ENCODE peak calls at places on chromosome 20, in ten cellular contexts. M is heart right ventricle; S is nucleus accumbens; D is KG1; O is A673; W is stimulated activated CD4-positive, alpha-beta T cell treated with anti-CD3 and anti-CD28 coated beads, TNF-alpha, amount 100 ng/mL, for 24 hours; N is hypothalamus; B is fibroblast of the conjunctiva; E is posterior cingulate gyrus; J is AG09309. K is an unnamed sample.

GRCh38 chr20:35404614-35405259 is 7.0 kb downstream of the UQCC1 start:
- DNase-seq in M (no peak), S (no peak), D (no peak), O (no peak), W (no peak), N (no peak), B (no peak), E (no peak), J (no peak), K (no peak)

GRCh38 chr20:47574616-47575401 is 73.1 kb downstream of the NCOA3 start:
- DNase-seq in M (no peak), S (no peak), D (no peak), O (peak), W (no peak), N (no peak), B (no peak), E (no peak), J (no peak), K (no peak)

GRCh38 chr20:53074811-53075314 is 102.7 kb downstream of the TSHZ2 start:
- DNase-seq in M (no peak), S (no peak), D (no peak), O (no peak), W (no peak), N (no peak), B (no peak), E (no peak), J (no peak), K (no peak)

GRCh38 chr20:17873410-17874270 is 95.0 kb downstream of the SNX5 start:
- DNase-seq in M (peak), S (no peak), D (no peak), O (peak), W (no peak), N (no peak), B (peak), E (no peak), J (peak), K (no peak)

GRCh38 chr20:32585011-32585518 is at the start of gene NOL4L:
- DNase-seq in M (no peak), S (no peak), D (no peak), O (peak), W (no peak), N (no peak), B (no peak), E (peak), J (no peak), K (peak)

GRCh38 chr20:24578605-24579004 is 109.2 kb downstream of the SYNDIG1 start:
- DNase-seq in M (no peak), S (no peak), D (no peak), O (no peak), W (no peak), N (no peak), B (no peak), E (no peak), J (no peak), K (no peak)

GRCh38 chr20:62702886-62703852 is 5.5 kb upstream of the NTSR1 start:
- DNase-seq in M (no peak), S (no peak), D (peak), O (peak), W (no peak), N (no peak), B (peak), E (no peak), J (peak), K (no peak)

GRCh38 chr20:11553603-11554002 is 364.1 kb upstream of the BTBD3 start:
- DNase-seq in M (no peak), S (no peak), D (peak), O (peak), W (no peak), N (no peak), B (no peak), E (no peak), J (no peak), K (no peak)

GRCh38 chr20:35226775-35227681 is 538 bp downstream of the MMP24 start:
- DNase-seq in M (peak), S (no peak), D (no peak), O (peak), W (peak), N (no peak), B (no peak), E (peak), J (no peak), K (peak)

GRCh38 chr20:24732599-24732998 is 216.5 kb upstream of the CST7 start:
- DNase-seq in M (no peak), S (no peak), D (no peak), O (no peak), W (no peak), N (no peak), B (no peak), E (no peak), J (no peak), K (no peak)

GRCh38 chr20:39328347-39328746 is 366.2 kb downstream of the DHX35 start:
- DNase-seq in M (no peak), S (no peak), D (no peak), O (peak), W (no peak), N (no peak), B (no peak), E (no peak), J (no peak), K (no peak)

GRCh38 chr20:53876956-53877355 is 193.4 kb downstream of the BCAS1 start:
- DNase-seq in M (no peak), S (no peak), D (no peak), O (no peak), W (no peak), N (no peak), B (no peak), E (peak), J (no peak), K (no peak)

GRCh38 chr20:11982289-11982957 is 64.7 kb downstream of the BTBD3 start:
- DNase-seq in M (no peak), S (no peak), D (no peak), O (no peak), W (no peak), N (no peak), B (no peak), E (no peak), J (no peak), K (no peak)

GRCh38 chr20:10573273-10573950 is 100.4 kb downstream of the JAG1 start:
- DNase-seq in M (no peak), S (no peak), D (no peak), O (no peak), W (no peak), N (no peak), B (no peak), E (no peak), J (no peak), K (no peak)

GRCh38 chr20:41231850-41232249 is 85.7 kb downstream of the ZHX3 start:
- DNase-seq in M (no peak), S (no peak), D (no peak), O (no peak), W (no peak), N (no peak), B (no peak), E (no peak), J (no peak), K (no peak)

GRCh38 chr20:52975024-52975732 is 3.0 kb downstream of the TSHZ2 start:
- DNase-seq in M (no peak), S (no peak), D (no peak), O (no peak), W (no peak), N (no peak), B (no peak), E (no peak), J (no peak), K (no peak)

GRCh38 chr20:59830107-59831023 is 103.1 kb downstream of the SYCP2 start:
- DNase-seq in M (no peak), S (no peak), D (no peak), O (no peak), W (no peak), N (no peak), B (no peak), E (no peak), J (no peak), K (no peak)

GRCh38 chr20:33995053-33995816 is 1.5 kb downstream of the RALY start:
- DNase-seq in M (no peak), S (no peak), D (no peak), O (peak), W (no peak), N (no peak), B (no peak), E (no peak), J (no peak), K (no peak)

GRCh38 chr20:47691632-47692031 is 93.6 kb downstream of the SULF2 start:
- DNase-seq in M (no peak), S (no peak), D (no peak), O (no peak), W (no peak), N (no peak), B (no peak), E (no peak), J (no peak), K (no peak)

GRCh38 chr20:62047666-62048345 is 17.9 kb downstream of the TAF4 start:
- DNase-seq in M (no peak), S (no peak), D (no peak), O (no peak), W (no peak), N (no peak), B (no peak), E (peak), J (no peak), K (no peak)

GRCh38 chr20:20593447-20594170 is 118.8 kb downstream of the RALGAPA2 start:
- DNase-seq in M (no peak), S (no peak), D (no peak), O (peak), W (no peak), N (no peak), B (peak), E (peak), J (no peak), K (no peak)

GRCh38 chr20:47392721-47393073 is 36.2 kb upstream of the ZMYND8 start:
- DNase-seq in M (no peak), S (no peak), D (no peak), O (no peak), W (no peak), N (no peak), B (no peak), E (no peak), J (no peak), K (no peak)

GRCh38 chr20:46011631-46012482 is 3.1 kb downstream of the MMP9 start:
- DNase-seq in M (peak), S (no peak), D (no peak), O (peak), W (no peak), N (no peak), B (no peak), E (no peak), J (no peak), K (no peak)

K was measured in CD8-positive, alpha-beta T cell.